ENCODE peak calls at places on chromosome 16, in five cellular contexts. G is NCI-H2081; Q is activated CD4-positive, alpha-beta T cell treated with anti-CD3 and anti-CD28 coated beads for 24 hours; S is activated gamma-delta T cell treated with anti-CD3 and anti-CD28 coated beads, Interleukin-2, amount 50 U/mL, for 16 hours; N is HEK293T. L is an unnamed sample.

GRCh38 chr16:67470314-67470713 is 10.6 kb downstream of the ATP6V0D1 start:
- DNase-seq in G (no peak), Q (no peak), S (no peak), N (no peak), L (no peak)

GRCh38 chr16:70681382-70682238 is 4.2 kb downstream of the MTSS2 start:
- DNase-seq in N (no peak), S (no peak), Q (no peak), G (no peak), L (no peak)

GRCh38 chr16:85140455-85141012 is 28.3 kb upstream of the CIBAR2 start:
- DNase-seq in S (no peak), N (no peak), Q (no peak), G (no peak), L (no peak)

GRCh38 chr16:80585764-80586163 is 45.0 kb downstream of the DYNLRB2 start:
- DNase-seq in G (no peak), S (no peak), N (no peak), Q (no peak), L (no peak)

GRCh38 chr16:2339521-2340484 is 725 bp downstream of the ABCA3 start:
- DNase-seq in Q (no peak), S (no peak), G (peak; percentile 71), N (peak; percentile 57), L (no peak)

GRCh38 chr16:10036951-10037350 is 145.3 kb downstream of the GRIN2A start:
- DNase-seq in Q (no peak), G (no peak), N (no peak), S (no peak), L (no peak)

GRCh38 chr16:46859719-46860152 is 24.4 kb upstream of the GPT2 start:
- DNase-seq in S (no peak), Q (no peak), G (no peak), N (no peak), L (peak; percentile 38)

GRCh38 chr16:2034695-2035430 is 8.2 kb downstream of the NHERF2 start:
- DNase-seq in N (no peak), Q (no peak), S (no peak), G (no peak), L (no peak)

GRCh38 chr16:15885560-15886001 is 2.8 kb downstream of the CEP20 start:
- DNase-seq in Q (no peak), G (no peak), S (no peak), N (no peak), L (no peak)

GRCh38 chr16:29907973-29908372 is 7.7 kb downstream of the ASPHD1 start:
- DNase-seq in N (peak; percentile 5), S (no peak), Q (no peak), G (no peak), L (no peak)

GRCh38 chr16:74573622-74574021 is 33.3 kb downstream of the GLG1 start:
- DNase-seq in N (no peak), S (no peak), G (no peak), Q (no peak), L (no peak)

GRCh38 chr16:27235055-27235937 is 32.0 kb downstream of the KDM8 start:
- DNase-seq in Q (peak; percentile 54), G (peak; percentile 20), S (peak; percentile 75), N (peak; percentile 65), L (peak; percentile 90)

GRCh38 chr16:10961231-10961630 is 16.9 kb downstream of the CLEC16A start:
- DNase-seq in N (no peak), S (no peak), G (no peak), Q (no peak), L (no peak)

GRCh38 chr16:53212899-53213235 is 158.1 kb downstream of the CHD9 start:
- DNase-seq in N (no peak), G (no peak), S (no peak), Q (no peak), L (no peak)

GRCh38 chr16:90018297-90019200 is 707 bp downstream of the DBNDD1 start:
- DNase-seq in N (no peak), S (no peak), G (peak; percentile 22), Q (no peak), L (no peak)

GRCh38 chr16:68658258-68658973 is 13.3 kb downstream of the CDH3 start:
- DNase-seq in Q (no peak), G (no peak), N (no peak), S (no peak), L (peak; percentile 42)

GRCh38 chr16:72935896-72936295 is 112.0 kb downstream of the ZFHX3 start:
- DNase-seq in Q (no peak), S (no peak), N (no peak), G (no peak), L (no peak)

GRCh38 chr16:67666032-67666537 is 465 bp downstream of the ENKD1 start:
- DNase-seq in G (peak; percentile 2), S (no peak), Q (no peak), N (no peak), L (no peak)

GRCh38 chr16:81696959-81697293 is 82.2 kb upstream of the PLCG2 start:
- DNase-seq in S (no peak), G (no peak), Q (no peak), N (no peak), L (no peak)

GRCh38 chr16:117381-118365 is 20.8 kb downstream of the NPRL3 start:
- DNase-seq in Q (peak; percentile 48), S (peak; percentile 44), N (peak; percentile 76), G (peak; percentile 72), L (peak; percentile 21)

GRCh38 chr16:72300892-72301291 is 128.9 kb upstream of the PMFBP1 start:
- DNase-seq in N (no peak), G (peak; percentile 14), S (no peak), Q (no peak), L (no peak)

GRCh38 chr16:50534091-50534490 is 14.1 kb upstream of the NKD1 start:
- DNase-seq in N (no peak), S (no peak), Q (no peak), G (no peak), L (no peak)

GRCh38 chr16:82641336-82641984 is 14.7 kb downstream of the CDH13 start:
- DNase-seq in S (no peak), G (peak; percentile 5), N (no peak), Q (no peak), L (no peak)

GRCh38 chr16:68790944-68791343 is 52.4 kb upstream of the TANGO6 start:
- DNase-seq in N (no peak), Q (no peak), G (no peak), S (no peak), L (no peak)

GRCh38 chr16:58264961-58265479 is 29.8 kb downstream of the PRSS54 start:
- DNase-seq in G (no peak), S (no peak), N (peak; percentile 21), Q (no peak), L (peak; percentile 31)